ENCODE peak calls at places on chromosomes 6 and 20, in six cellular contexts. M is GM03348; P is AG09319; U is nephron progenitor cell; H is stimulated activated CD4-positive, alpha-beta T cell treated with anti-CD3 and anti-CD28 coated beads, Interleukin-2, amount 100 ng/mL, for 48 hours; O is upper lobe of right lung. A is an unnamed sample.
A peak's percentile ranks its signal among the peaks of the same experiment; 100 is the strongest.

GRCh38 chr20:57263127-57263609 is 3.3 kb downstream of the BMP7 start:
- DNase-seq in P (no peak), O (no peak), U (no peak), M (no peak), H (no peak), A (no peak)

GRCh38 chr6:145809785-145810184 is 4.8 kb downstream of the FBXO30 start:
- DNase-seq in P (no peak), O (no peak), M (peak; percentile 46), H (no peak), U (no peak), A (no peak)

GRCh38 chr6:16769986-16770376 is 8.7 kb upstream of the ATXN1 start:
- DNase-seq in O (no peak), H (no peak), P (peak; percentile 59), U (no peak), M (peak; percentile 56), A (no peak)

GRCh38 chr6:139490482-139490881 is 116.0 kb upstream of the CITED2 start:
- DNase-seq in H (no peak), P (no peak), U (no peak), O (no peak), M (no peak), A (no peak)

GRCh38 chr20:61515922-61516321 is 263.9 kb downstream of the CDH4 start:
- DNase-seq in P (no peak), M (no peak), O (no peak), U (no peak), H (no peak), A (no peak)

GRCh38 chr6:65707134-65707826 is at the start of gene EYS:
- DNase-seq in M (no peak), U (no peak), H (no peak), O (no peak), P (no peak), A (no peak)

GRCh38 chr6:82144852-82145332 is 102.7 kb downstream of the IBTK start:
- DNase-seq in U (no peak), O (no peak), P (peak; percentile 56), M (peak; percentile 68), H (no peak), A (peak; percentile 88)

GRCh38 chr6:137016366-137016765 is 28.4 kb downstream of the IL20RA start:
- DNase-seq in P (no peak), M (peak; percentile 24), H (no peak), O (no peak), U (no peak), A (no peak)

GRCh38 chr6:111631018-111631417 is 25.3 kb upstream of the TRAF3IP2 start:
- DNase-seq in M (no peak), U (no peak), H (no peak), P (no peak), O (no peak), A (no peak)

GRCh38 chr20:41179961-41180360 is 42.6 kb downstream of the PLCG1 start:
- DNase-seq in O (no peak), M (no peak), H (no peak), P (no peak), U (no peak), A (no peak)

GRCh38 chr6:117346142-117346930 is 79.4 kb downstream of the ROS1 start:
- DNase-seq in O (no peak), P (no peak), U (no peak), M (peak; percentile 45), H (no peak), A (no peak)

GRCh38 chr20:19449051-19449450 is 236.6 kb downstream of the SLC24A3 start:
- DNase-seq in M (no peak), P (no peak), O (no peak), H (no peak), U (no peak), A (no peak)

GRCh38 chr20:33181482-33182093 is 13.6 kb downstream of the BPIFA2 start:
- DNase-seq in M (no peak), O (no peak), P (no peak), U (no peak), H (no peak), A (no peak)

GRCh38 chr6:167225903-167226508 is 65.1 kb upstream of the UNC93A start:
- DNase-seq in U (no peak), P (no peak), O (no peak), H (no peak), M (no peak), A (no peak)

GRCh38 chr20:46545077-46545826 is 5.2 kb downstream of the OCSTAMP start:
- DNase-seq in P (no peak), H (peak; percentile 20), O (no peak), M (no peak), U (no peak), A (no peak)

GRCh38 chr20:18727032-18727508 is 86.5 kb upstream of the SCP2D1 start:
- DNase-seq in M (no peak), H (no peak), U (no peak), P (no peak), O (no peak), A (no peak)

GRCh38 chr6:87660226-87660886 is 41.7 kb downstream of the AKIRIN2 start:
- DNase-seq in U (no peak), H (no peak), P (peak; percentile 24), M (peak; percentile 73), O (no peak), A (peak; percentile 16)

GRCh38 chr20:38755324-38755910 is 7.2 kb downstream of the ACTR5 start:
- DNase-seq in M (no peak), O (no peak), U (no peak), P (no peak), H (no peak), A (no peak)

GRCh38 chr6:74768120-74768519 is 437.7 kb downstream of the COL12A1 start:
- DNase-seq in U (no peak), H (no peak), O (no peak), P (no peak), M (peak; percentile 33), A (no peak)

GRCh38 chr6:23728707-23729106 is 397.3 kb upstream of the NRSN1 start:
- DNase-seq in U (no peak), O (no peak), P (no peak), H (no peak), M (no peak), A (no peak)

GRCh38 chr20:20406306-20406705 is 38.4 kb downstream of the INSM1 start:
- DNase-seq in H (no peak), M (no peak), U (no peak), O (no peak), P (no peak), A (no peak)

GRCh38 chr6:142680308-142680707 is 264.7 kb downstream of the HIVEP2 start:
- DNase-seq in U (no peak), M (peak; percentile 67), O (no peak), P (no peak), H (peak; percentile 23), A (no peak)

GRCh38 chr6:106514281-106514885 is 114.9 kb downstream of the RTN4IP1 start:
- DNase-seq in M (no peak), P (no peak), O (no peak), H (no peak), U (no peak), A (no peak)

GRCh38 chr6:16322666-16323312 is 84.4 kb downstream of the GMPR start:
- DNase-seq in U (no peak), H (peak; percentile 62), P (no peak), O (no peak), M (peak; percentile 37), A (no peak)

GRCh38 chr20:25308671-25309394 is 60.9 kb downstream of the PYGB start:
- DNase-seq in U (no peak), M (no peak), O (peak; percentile 61), H (no peak), P (no peak), A (no peak)

GRCh38 chr6:71733970-71734899 is 152.1 kb upstream of the RIMS1 start:
- DNase-seq in M (peak; percentile 21), O (no peak), H (no peak), U (no peak), P (no peak), A (no peak)

GRCh38 chr6:138086573-138087196 is 20.5 kb downstream of the PERP start:
- DNase-seq in M (no peak), U (no peak), H (no peak), O (no peak), P (no peak), A (peak; percentile 38)

GRCh38 chr6:33752139-33753015 is 5.7 kb upstream of the IP6K3 start:
- DNase-seq in O (no peak), M (no peak), H (no peak), U (no peak), P (no peak), A (no peak)

GRCh38 chr6:148128014-148128730 is 214.5 kb upstream of the SASH1 start:
- DNase-seq in H (no peak), M (no peak), O (no peak), P (no peak), U (no peak), A (no peak)

GRCh38 chr6:46422619-46423018 is 68.6 kb downstream of the RCAN2 start:
- DNase-seq in H (no peak), O (no peak), M (no peak), U (no peak), P (no peak), A (no peak)

GRCh38 chr6:43944908-43945777 is 175.1 kb downstream of the VEGFA start:
- DNase-seq in P (no peak), M (no peak), U (no peak), O (no peak), H (no peak), A (no peak)

GRCh38 chr6:104789770-104790190 is 69.9 kb downstream of the HACE1 start:
- DNase-seq in P (no peak), U (no peak), H (no peak), M (peak; percentile 61), O (no peak), A (peak; percentile 12)

GRCh38 chr20:25015986-25016385 is 23.4 kb upstream of the APMAP start:
- DNase-seq in U (no peak), H (no peak), M (no peak), P (no peak), O (peak; percentile 23), A (no peak)

A was measured in kidney epithelial cell.